ENCODE peak calls at places on chromosomes 11 and 22, in eight cellular contexts. M is astrocyte of the spinal cord; S is LoVo; N is CD8-positive, alpha-beta memory T cell; B is non-pigmented ciliary epithelial cell; X is fibroblast of villous mesenchyme; I is activated CD4-positive, alpha-beta T cell treated with anti-CD3 and anti-CD28 coated beads for 36 hours; R is GOT3. G is an unnamed sample.

GRCh38 chr22:33050614-33051230 is 7.5 kb downstream of the SYN3 start:
- DNase-seq in X (no peak), I (no peak), R (no peak), S (no peak), N (no peak), B (no peak), M (no peak), G (no peak)

GRCh38 chr22:40022536-40023225 is 27.9 kb downstream of the FAM83F start:
- DNase-seq in X (no peak), S (no peak), R (no peak), I (no peak), M (no peak), B (no peak), N (no peak), G (no peak)

GRCh38 chr11:2511421-2512369 is 66.9 kb downstream of the KCNQ1 start:
- DNase-seq in X (no peak), B (no peak), N (no peak), R (no peak), I (no peak), S (no peak), M (no peak), G (no peak)

GRCh38 chr11:44979536-44980399 is 29.1 kb upstream of the TP53I11 start:
- DNase-seq in X (no peak), N (no peak), I (no peak), R (no peak), S (peak), B (no peak), M (no peak), G (no peak)

GRCh38 chr22:17774928-17775675 is 833 bp upstream of the BID start:
- DNase-seq in S (no peak), M (no peak), X (no peak), N (no peak), R (no peak), I (peak), B (no peak), G (no peak)

GRCh38 chr11:57359896-57360690 is 20.9 kb downstream of the PRG3 start:
- DNase-seq in B (no peak), I (no peak), X (no peak), R (no peak), N (no peak), S (no peak), M (no peak), G (no peak)

GRCh38 chr22:50627914-50628542 is at the start of gene ARSA:
- DNase-seq in I (peak), N (peak), M (peak), R (peak), X (peak), B (no peak), S (peak), G (peak)

GRCh38 chr22:41998361-41999261 is at the start of gene WBP2NL:
- DNase-seq in R (peak), S (no peak), X (peak), I (peak), M (peak), B (peak), N (peak), G (peak)

GRCh38 chr11:131686836-131687235 is 316.4 kb downstream of the NTM start:
- DNase-seq in X (no peak), I (no peak), N (no peak), B (no peak), R (no peak), M (no peak), S (no peak), G (no peak)

GRCh38 chr22:23767673-23768548 is at the start of gene CHCHD10:
- DNase-seq in B (no peak), R (peak), M (peak), N (peak), I (peak), S (peak), X (peak), G (peak)

GRCh38 chr22:28247667-28248363 is 328.8 kb upstream of the PITPNB start:
- DNase-seq in X (no peak), R (no peak), S (no peak), M (no peak), N (no peak), B (no peak), I (no peak), G (no peak)

GRCh38 chr11:14362613-14363012 is 3.6 kb upstream of the RRAS2 start:
- DNase-seq in R (no peak), I (no peak), M (no peak), S (no peak), N (no peak), X (no peak), B (no peak), G (no peak)

GRCh38 chr11:130115218-130115617 is 44.4 kb upstream of the ST14 start:
- DNase-seq in I (no peak), B (no peak), X (peak), M (peak), S (no peak), R (no peak), N (no peak), G (no peak)

GRCh38 chr11:43975631-43976030 is 33.2 kb downstream of the C11orf96 start:
- DNase-seq in B (no peak), I (no peak), M (no peak), X (no peak), R (no peak), S (no peak), N (no peak), G (no peak)

GRCh38 chr11:91373497-91373896 is 851.1 kb upstream of the FAT3 start:
- DNase-seq in S (no peak), B (no peak), N (no peak), I (no peak), R (no peak), X (no peak), M (no peak), G (no peak)

GRCh38 chr22:24107668-24108067 is 73.6 kb upstream of the SUSD2 start:
- DNase-seq in N (no peak), S (no peak), X (peak), I (no peak), M (peak), R (peak), B (peak), G (no peak)

GRCh38 chr11:1671658-1672057 is 25.3 kb upstream of the KRTAP5-6 start:
- DNase-seq in N (no peak), M (no peak), R (no peak), B (no peak), I (no peak), S (no peak), X (no peak), G (no peak)

GRCh38 chr11:124600924-124601323 is 10.3 kb upstream of the PANX3 start:
- DNase-seq in R (no peak), I (no peak), N (no peak), X (no peak), B (no peak), M (no peak), S (no peak), G (no peak)

GRCh38 chr11:7587712-7588111 is 73.9 kb downstream of the PPFIBP2 start:
- DNase-seq in M (no peak), R (no peak), X (no peak), I (no peak), N (no peak), S (no peak), B (no peak), G (no peak)

GRCh38 chr11:128324531-128325141 is 262.7 kb downstream of the ETS1 start:
- DNase-seq in X (no peak), M (no peak), N (peak), B (no peak), R (no peak), I (peak), S (no peak), G (no peak)

GRCh38 chr11:94876645-94877445 is 96.5 kb downstream of the CWC15 start:
- DNase-seq in M (peak), B (peak), I (peak), R (peak), S (peak), N (no peak), X (peak), G (peak)

GRCh38 chr11:116910847-116911246 is 73.4 kb upstream of the APOA1 start:
- DNase-seq in I (no peak), X (no peak), N (no peak), S (no peak), R (no peak), B (no peak), M (no peak), G (no peak)

GRCh38 chr11:35618497-35619029 is 303 bp downstream of the FJX1 start:
- DNase-seq in S (peak), N (no peak), R (no peak), M (no peak), I (peak), B (no peak), X (peak), G (no peak)

GRCh38 chr11:120288021-120288420 is 37.1 kb upstream of the TLCD5 start:
- DNase-seq in I (no peak), R (no peak), B (no peak), X (no peak), N (no peak), S (peak), M (no peak), G (no peak)

GRCh38 chr11:27116684-27117083 is 76.1 kb downstream of the BBOX1 start:
- DNase-seq in B (peak), S (no peak), I (no peak), R (no peak), X (peak), M (peak), N (no peak), G (no peak)

GRCh38 chr11:44936951-44937543 is 13.6 kb downstream of the TP53I11 start:
- DNase-seq in I (no peak), B (no peak), M (no peak), N (no peak), X (no peak), R (no peak), S (no peak), G (no peak)

GRCh38 chr11:77284476-77285468 is 16.7 kb downstream of the GDPD4 start:
- DNase-seq in M (no peak), N (no peak), X (no peak), B (no peak), S (no peak), R (no peak), I (no peak), G (no peak)

GRCh38 chr22:35656284-35656752 is 8.1 kb downstream of the APOL6 start:
- DNase-seq in X (peak), I (no peak), N (no peak), S (no peak), B (no peak), R (no peak), M (no peak), G (no peak)

GRCh38 chr11:101129203-101129943 is at the start of gene PGR:
- DNase-seq in M (no peak), I (no peak), B (no peak), N (no peak), S (no peak), R (no peak), X (peak), G (no peak)

GRCh38 chr22:31378123-31378522 is 21.3 kb upstream of the DRG1 start:
- DNase-seq in S (no peak), I (no peak), B (no peak), M (no peak), X (no peak), N (no peak), R (no peak), G (no peak)

GRCh38 chr11:61955031-61955415 is 4.9 kb downstream of the BEST1 start:
- DNase-seq in M (peak), B (no peak), S (no peak), I (peak), X (peak), N (no peak), R (peak), G (no peak)

GRCh38 chr11:130652671-130653335 is 204.4 kb downstream of the ADAMTS15 start:
- DNase-seq in M (peak), X (peak), S (no peak), N (no peak), B (no peak), I (no peak), R (no peak), G (no peak)

GRCh38 chr11:70601861-70602575 is 203.7 kb downstream of the CTTN start:
- DNase-seq in I (no peak), M (no peak), B (no peak), R (no peak), X (no peak), S (no peak), N (no peak), G (no peak)

GRCh38 chr11:68882391-68882790 is 21.2 kb downstream of the MRPL21 start:
- DNase-seq in B (no peak), N (no peak), M (no peak), R (no peak), I (no peak), X (no peak), S (no peak), G (no peak)

GRCh38 chr11:119365071-119365591 is 16.4 kb downstream of the USP2 start:
- DNase-seq in M (no peak), B (no peak), X (no peak), I (no peak), R (no peak), N (no peak), S (no peak), G (no peak)

GRCh38 chr22:42432818-42433217 is 615 bp upstream of the NFAM1 start:
- DNase-seq in M (no peak), R (no peak), S (no peak), I (no peak), B (no peak), N (no peak), X (no peak), G (no peak)

GRCh38 chr11:3123761-3124733 is 41.1 kb downstream of the OSBPL5 start:
- DNase-seq in N (no peak), B (peak), I (no peak), M (peak), X (peak), R (peak), S (peak), G (peak)

GRCh38 chr11:114087028-114087427 is 27.5 kb downstream of the ZBTB16 start:
- DNase-seq in I (no peak), R (no peak), S (no peak), B (no peak), N (peak), X (no peak), M (no peak), G (no peak)